ENCODE peak calls at places on chromosomes 4 and X, in five cellular contexts. One of them, this sample, is unnamed.

GRCh38 chr4:88043586-88044340 is 36.3 kb downstream of the PKD2 start:
- DNase-seq in epithelial cell of esophagus: no peak
- DNase-seq in fibroblast of mammary gland: no peak
- DNase-seq in astrocyte of the cerebellum: no peak
- DNase-seq in BJ: no peak
- DNase-seq in this sample: no peak

GRCh38 chr4:109134921-109135320 is 167.5 kb downstream of the COL25A1 start:
- DNase-seq in epithelial cell of esophagus: no peak
- DNase-seq in fibroblast of mammary gland: no peak
- DNase-seq in astrocyte of the cerebellum: no peak
- DNase-seq in BJ: no peak
- DNase-seq in this sample: no peak

GRCh38 chrX:8067754-8068469 is 103.2 kb downstream of the VCX2 start:
- DNase-seq in epithelial cell of esophagus: peak
- DNase-seq in fibroblast of mammary gland: peak
- DNase-seq in astrocyte of the cerebellum: no peak
- DNase-seq in BJ: no peak
- DNase-seq in this sample: no peak

GRCh38 chr4:111359602-111360001 is 736.7 kb upstream of the PITX2 start:
- DNase-seq in epithelial cell of esophagus: no peak
- DNase-seq in fibroblast of mammary gland: no peak
- DNase-seq in astrocyte of the cerebellum: no peak
- DNase-seq in BJ: no peak
- DNase-seq in this sample: no peak

GRCh38 chr4:2660596-2661211 is 95.4 kb downstream of the TNIP2 start:
- DNase-seq in epithelial cell of esophagus: no peak
- DNase-seq in fibroblast of mammary gland: peak
- DNase-seq in astrocyte of the cerebellum: no peak
- DNase-seq in BJ: no peak
- DNase-seq in this sample: no peak

GRCh38 chr4:69830529-69831269 is 29.2 kb downstream of the SULT1E1 start:
- DNase-seq in epithelial cell of esophagus: peak
- DNase-seq in fibroblast of mammary gland: peak
- DNase-seq in astrocyte of the cerebellum: no peak
- DNase-seq in BJ: no peak
- DNase-seq in this sample: peak

GRCh38 chr4:99853993-99854392 is 37.4 kb downstream of the DAPP1 start:
- DNase-seq in epithelial cell of esophagus: no peak
- DNase-seq in fibroblast of mammary gland: no peak
- DNase-seq in astrocyte of the cerebellum: no peak
- DNase-seq in BJ: no peak
- DNase-seq in this sample: no peak

GRCh38 chrX:119688856-119689455 is 4.0 kb downstream of the SEPTIN6 start:
- DNase-seq in epithelial cell of esophagus: no peak
- DNase-seq in fibroblast of mammary gland: no peak
- DNase-seq in astrocyte of the cerebellum: no peak
- DNase-seq in BJ: no peak
- DNase-seq in this sample: no peak

GRCh38 chr4:8115916-8116315 is 42.7 kb downstream of the ABLIM2 start:
- DNase-seq in epithelial cell of esophagus: no peak
- DNase-seq in fibroblast of mammary gland: no peak
- DNase-seq in astrocyte of the cerebellum: no peak
- DNase-seq in BJ: no peak
- DNase-seq in this sample: no peak

GRCh38 chrX:153468008-153468580 is 2.3 kb downstream of the HAUS7 start:
- DNase-seq in epithelial cell of esophagus: no peak
- DNase-seq in fibroblast of mammary gland: no peak
- DNase-seq in astrocyte of the cerebellum: no peak
- DNase-seq in BJ: no peak
- DNase-seq in this sample: no peak

GRCh38 chrX:153473126-153473525 is 2.8 kb upstream of the HAUS7 start:
- DNase-seq in epithelial cell of esophagus: no peak
- DNase-seq in fibroblast of mammary gland: no peak
- DNase-seq in astrocyte of the cerebellum: no peak
- DNase-seq in BJ: no peak
- DNase-seq in this sample: no peak

GRCh38 chrX:153471663-153472280 is 1.4 kb upstream of the HAUS7 start:
- DNase-seq in epithelial cell of esophagus: no peak
- DNase-seq in fibroblast of mammary gland: no peak
- DNase-seq in astrocyte of the cerebellum: no peak
- DNase-seq in BJ: no peak
- DNase-seq in this sample: no peak

GRCh38 chrX:153469811-153470410 is 465 bp downstream of the HAUS7 start:
- DNase-seq in epithelial cell of esophagus: peak
- DNase-seq in fibroblast of mammary gland: peak
- DNase-seq in astrocyte of the cerebellum: no peak
- DNase-seq in BJ: no peak
- DNase-seq in this sample: no peak

DNA sequence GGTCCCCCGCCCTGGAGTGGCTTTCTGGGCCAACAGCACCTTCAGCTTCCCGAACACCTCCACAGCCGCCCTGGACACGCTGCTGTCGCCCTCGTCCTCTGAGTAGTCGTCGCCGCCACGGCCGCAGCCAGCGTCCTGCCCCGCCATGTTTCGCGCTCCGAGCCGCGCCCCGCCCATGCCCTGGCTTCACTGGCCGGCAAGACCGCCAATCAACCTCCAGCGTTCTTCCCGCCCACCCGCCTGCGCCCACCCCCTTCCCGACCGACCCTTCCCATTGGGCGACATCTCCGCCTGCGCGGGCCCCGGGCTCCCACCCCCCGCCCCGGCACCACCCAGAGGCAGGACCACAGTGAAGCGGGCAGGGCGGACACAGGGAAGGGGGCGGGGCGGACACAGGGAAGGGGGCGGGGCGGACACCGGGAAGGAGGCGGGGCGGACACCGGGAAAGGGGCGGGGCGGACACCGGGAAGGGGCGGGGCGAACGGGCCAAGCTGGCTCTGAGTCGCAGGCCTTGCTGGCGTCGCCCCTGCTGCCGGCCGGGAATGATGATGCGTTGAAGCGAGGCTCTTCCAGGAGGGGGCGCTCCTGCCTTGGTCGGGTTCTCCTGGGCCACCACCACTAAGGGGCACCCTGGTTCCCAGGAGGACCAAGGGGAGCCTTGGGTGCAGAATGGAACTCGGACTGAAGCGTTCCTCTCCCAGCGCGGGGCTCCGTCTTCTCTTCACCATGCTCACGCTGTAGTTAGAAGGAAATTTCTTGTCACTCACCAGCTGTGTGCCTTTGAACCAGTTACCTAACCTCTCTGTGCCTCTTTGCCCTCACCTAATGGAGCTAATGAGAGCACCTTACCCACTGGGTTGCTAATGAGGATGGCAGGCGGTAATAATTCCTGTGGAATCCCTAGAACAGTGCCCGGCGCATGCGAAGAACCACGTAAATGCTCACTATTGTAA is at the start of gene HAUS7:
- DNase-seq in epithelial cell of esophagus: peak
- DNase-seq in fibroblast of mammary gland: peak
- DNase-seq in astrocyte of the cerebellum: peak
- DNase-seq in BJ: no peak
- DNase-seq in this sample: no peak
- TF ChIP-seq CTCF in epithelial cell of esophagus: peak
- TF ChIP-seq CTCF in fibroblast of mammary gland: peak
- TF ChIP-seq CTCF in astrocyte of the cerebellum: peak
- TF ChIP-seq CTCF in BJ: peak
- TF ChIP-seq CTCF in this sample: peak

GRCh38 chr4:43496188-43496587 is 603.7 kb downstream of the GRXCR1 start:
- DNase-seq in epithelial cell of esophagus: no peak
- DNase-seq in fibroblast of mammary gland: no peak
- DNase-seq in astrocyte of the cerebellum: no peak
- DNase-seq in BJ: no peak
- DNase-seq in this sample: no peak

DNA sequence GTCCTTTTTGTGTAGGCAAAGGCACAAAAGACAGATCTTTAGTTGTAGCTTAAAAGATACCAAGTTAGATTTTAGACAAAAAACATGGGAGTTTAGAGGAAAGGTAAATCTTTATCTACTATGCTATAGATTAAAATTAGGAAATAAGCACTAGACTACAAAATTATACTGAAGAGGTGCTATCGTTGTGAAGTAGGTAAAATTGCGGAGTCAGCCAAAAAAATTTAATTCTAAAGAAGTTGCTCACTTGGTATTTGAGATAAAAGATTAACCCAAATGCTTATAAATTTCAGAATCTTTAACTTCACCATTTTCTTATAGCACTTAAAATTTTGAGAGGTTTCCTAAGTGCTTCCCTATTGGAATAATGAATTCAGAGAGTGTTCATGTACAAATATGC is 604.1 kb downstream of the GRXCR1 start:
- DNase-seq in epithelial cell of esophagus: no peak
- DNase-seq in fibroblast of mammary gland: no peak
- DNase-seq in astrocyte of the cerebellum: no peak
- DNase-seq in BJ: no peak
- DNase-seq in this sample: no peak
- H3K4me3 ChIP-seq in epithelial cell of esophagus: no peak
- H3K4me3 ChIP-seq in fibroblast of mammary gland: no peak
- H3K4me3 ChIP-seq in astrocyte of the cerebellum: no peak
- H3K4me3 ChIP-seq in BJ: no peak
- H3K4me3 ChIP-seq in this sample: no peak

GRCh38 chr4:161419822-161420221 is 744.0 kb downstream of the FSTL5 start:
- DNase-seq in epithelial cell of esophagus: peak
- DNase-seq in fibroblast of mammary gland: no peak
- DNase-seq in astrocyte of the cerebellum: no peak
- DNase-seq in BJ: no peak
- DNase-seq in this sample: no peak
- TF ChIP-seq CTCF in epithelial cell of esophagus: peak
- TF ChIP-seq CTCF in fibroblast of mammary gland: no peak
- TF ChIP-seq CTCF in astrocyte of the cerebellum: peak
- TF ChIP-seq CTCF in BJ: no peak
- TF ChIP-seq CTCF in this sample: peak

DNA sequence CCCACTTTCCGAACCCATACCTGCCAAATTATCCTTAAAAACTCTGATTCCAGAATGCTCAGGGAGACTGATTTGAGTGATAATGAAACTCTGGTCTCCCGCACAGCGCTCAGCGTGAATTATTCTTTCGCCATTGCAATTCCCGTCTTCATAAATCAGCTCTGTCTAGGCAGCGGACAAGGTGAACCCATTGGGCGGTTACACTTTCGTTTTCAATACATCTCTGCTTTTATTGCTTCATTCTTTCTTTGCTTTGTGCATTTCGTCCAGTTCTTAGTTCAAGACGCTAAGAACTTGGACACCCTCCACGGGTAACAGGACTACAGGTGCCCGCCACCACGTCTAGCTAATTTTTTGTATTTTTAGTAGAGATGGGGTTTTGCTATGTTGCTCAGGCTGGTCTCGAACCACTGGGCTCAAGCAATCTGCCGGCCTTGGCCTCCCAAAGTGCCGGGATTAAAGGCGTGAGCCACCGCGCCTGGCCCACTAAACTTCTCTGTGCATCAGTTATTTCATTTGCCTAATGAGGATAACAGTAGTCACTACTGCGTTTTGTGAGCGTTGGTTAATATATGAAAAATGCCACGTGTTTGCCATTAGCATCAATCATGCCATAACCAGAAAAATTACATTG is 930 bp upstream of the PGK1 start:
- DNase-seq in epithelial cell of esophagus: no peak
- DNase-seq in fibroblast of mammary gland: no peak
- DNase-seq in astrocyte of the cerebellum: no peak
- DNase-seq in BJ: no peak
- DNase-seq in this sample: no peak
- H3K4me3 ChIP-seq in epithelial cell of esophagus: peak
- H3K4me3 ChIP-seq in fibroblast of mammary gland: peak
- H3K4me3 ChIP-seq in astrocyte of the cerebellum: peak
- H3K4me3 ChIP-seq in BJ: peak
- H3K4me3 ChIP-seq in this sample: peak

GRCh38 chrX:30196322-30196721 is 19.0 kb upstream of the MAGEB2 start:
- DNase-seq in epithelial cell of esophagus: peak
- DNase-seq in fibroblast of mammary gland: no peak
- DNase-seq in astrocyte of the cerebellum: no peak
- DNase-seq in BJ: no peak
- DNase-seq in this sample: no peak
- TF ChIP-seq CTCF in epithelial cell of esophagus: no peak
- TF ChIP-seq CTCF in fibroblast of mammary gland: no peak
- TF ChIP-seq CTCF in astrocyte of the cerebellum: peak
- TF ChIP-seq CTCF in BJ: peak
- TF ChIP-seq CTCF in this sample: peak

GRCh38 chrX:85326234-85327059 is 53.0 kb downstream of the POF1B start:
- DNase-seq in epithelial cell of esophagus: no peak
- DNase-seq in fibroblast of mammary gland: no peak
- DNase-seq in astrocyte of the cerebellum: no peak
- DNase-seq in BJ: no peak
- DNase-seq in this sample: no peak

GRCh38 chrX:85327060-85327333 is 52.5 kb downstream of the POF1B start:
- DNase-seq in epithelial cell of esophagus: no peak
- DNase-seq in fibroblast of mammary gland: no peak
- DNase-seq in astrocyte of the cerebellum: no peak
- DNase-seq in BJ: no peak
- DNase-seq in this sample: no peak
- H3K4me3 ChIP-seq in epithelial cell of esophagus: no peak
- H3K4me3 ChIP-seq in fibroblast of mammary gland: no peak
- H3K4me3 ChIP-seq in astrocyte of the cerebellum: no peak
- H3K4me3 ChIP-seq in BJ: no peak
- H3K4me3 ChIP-seq in this sample: no peak

DNA sequence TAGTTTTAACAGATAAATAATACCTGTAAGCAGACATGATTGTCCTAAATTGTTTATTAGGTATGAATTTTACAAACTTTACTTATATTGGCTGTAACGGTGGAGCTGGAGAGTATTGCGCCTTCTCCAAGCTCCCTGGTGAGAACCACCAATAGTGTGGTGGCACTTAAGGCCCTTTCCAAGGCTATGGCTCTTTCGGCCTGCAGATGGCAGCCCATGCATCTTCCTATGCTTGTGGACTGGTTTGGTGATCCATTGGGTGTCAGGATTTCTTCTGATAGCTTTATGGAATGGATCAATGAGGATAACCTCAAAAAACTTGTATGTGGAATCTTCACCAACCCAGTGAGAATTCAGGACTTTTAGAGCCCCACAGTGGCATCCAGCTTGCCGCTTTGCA is 7.8 kb downstream of the LARP1B start:
- DNase-seq in epithelial cell of esophagus: peak
- DNase-seq in fibroblast of mammary gland: peak
- DNase-seq in astrocyte of the cerebellum: no peak
- DNase-seq in BJ: no peak
- DNase-seq in this sample: no peak
- TF ChIP-seq CTCF in epithelial cell of esophagus: peak
- TF ChIP-seq CTCF in fibroblast of mammary gland: peak
- TF ChIP-seq CTCF in astrocyte of the cerebellum: peak
- TF ChIP-seq CTCF in BJ: peak
- TF ChIP-seq CTCF in this sample: peak

GRCh38 chr4:179124957-179125356 is 1682.7 kb upstream of the AGA start:
- DNase-seq in epithelial cell of esophagus: peak
- DNase-seq in fibroblast of mammary gland: no peak
- DNase-seq in astrocyte of the cerebellum: no peak
- DNase-seq in BJ: no peak
- DNase-seq in this sample: no peak
- H3K4me3 ChIP-seq in epithelial cell of esophagus: no peak
- H3K4me3 ChIP-seq in fibroblast of mammary gland: no peak
- H3K4me3 ChIP-seq in astrocyte of the cerebellum: no peak
- H3K4me3 ChIP-seq in BJ: no peak
- H3K4me3 ChIP-seq in this sample: no peak

GRCh38 chrX:106791495-106791894 is 11.0 kb upstream of the TBC1D8B start:
- DNase-seq in epithelial cell of esophagus: peak
- DNase-seq in fibroblast of mammary gland: peak
- DNase-seq in astrocyte of the cerebellum: no peak
- DNase-seq in BJ: no peak
- DNase-seq in this sample: no peak
- TF ChIP-seq CTCF in epithelial cell of esophagus: peak
- TF ChIP-seq CTCF in fibroblast of mammary gland: peak
- TF ChIP-seq CTCF in astrocyte of the cerebellum: no peak
- TF ChIP-seq CTCF in BJ: peak
- TF ChIP-seq CTCF in this sample: peak

This sample was measured in epithelial cell of proximal tubule.